ENCODE peak calls at places on chromosomes 11 and 22, in nine cellular contexts. Z, S, Y, W, G, P, X, D and K are unnamed samples.

GRCh38 chr11:64649304-64649703 is 58.3 kb downstream of the SLC22A12 start:
- DNase-seq in Z (no peak), S (no peak), Y (no peak), W (no peak), G (no peak), P (peak; percentile 16), X (no peak), D (peak; percentile 44), K (no peak)

GRCh38 chr22:25062378-25063095 is 110.0 kb downstream of the KIAA1671 start:
- DNase-seq in Z (peak; percentile 66), S (peak; percentile 1), Y (peak; percentile 54), W (no peak), G (no peak), P (no peak), X (peak; percentile 79), D (no peak), K (peak; percentile 85)

GRCh38 chr11:122037911-122038310 is 78.1 kb downstream of the BLID start:
- DNase-seq in Z (no peak), S (no peak), Y (no peak), W (no peak), G (no peak), P (no peak), X (no peak), D (no peak), K (no peak)

GRCh38 chr11:2699185-2699530 is 636 bp downstream of the KCNQ1OT1 start:
- DNase-seq in Z (peak; percentile 35), S (peak; percentile 67), Y (peak; percentile 20), W (peak; percentile 22), G (peak; percentile 33), P (no peak), X (no peak), D (no peak), K (peak; percentile 83)

GRCh38 chr22:37453696-37454095 is 26.4 kb upstream of the ELFN2 start:
- DNase-seq in Z (no peak), S (no peak), Y (no peak), W (no peak), G (no peak), P (no peak), X (no peak), D (no peak), K (no peak)

GRCh38 chr11:77149716-77150392 is 21.8 kb downstream of the MYO7A start:
- DNase-seq in Z (no peak), S (no peak), Y (no peak), W (no peak), G (no peak), P (no peak), X (no peak), D (no peak), K (no peak)

GRCh38 chr11:119316017-119316728 is 757 bp downstream of the MCAM start:
- DNase-seq in Z (no peak), S (peak; percentile 76), Y (no peak), W (no peak), G (peak; percentile 63), P (no peak), X (no peak), D (no peak), K (no peak)

GRCh38 chr11:64810891-64811272 is 531 bp upstream of the MEN1 start:
- DNase-seq in Z (no peak), S (no peak), Y (no peak), W (no peak), G (no peak), P (no peak), X (peak; percentile 44), D (peak; percentile 73), K (no peak)

GRCh38 chr11:68658661-68659060 is 25.7 kb upstream of the GAL start:
- DNase-seq in Z (no peak), S (peak; percentile 72), Y (no peak), W (no peak), G (no peak), P (no peak), X (no peak), D (no peak), K (no peak)

GRCh38 chr22:48106715-48107259 is 1344.3 kb downstream of the TBC1D22A start:
- DNase-seq in Z (no peak), S (no peak), Y (no peak), W (no peak), G (no peak), P (no peak), X (no peak), D (no peak), K (no peak)

GRCh38 chr11:76781046-76781801 is 1.9 kb upstream of the TSKU start:
- DNase-seq in Z (no peak), S (no peak), Y (no peak), W (no peak), G (peak; percentile 78), P (no peak), X (no peak), D (no peak), K (peak; percentile 33)

GRCh38 chr22:44648085-44648820 is 53.8 kb upstream of the PRR5 start:
- DNase-seq in Z (no peak), S (peak; percentile 58), Y (no peak), W (no peak), G (no peak), P (no peak), X (no peak), D (no peak), K (peak; percentile 69)

GRCh38 chr11:46119352-46120216 is 1.7 kb downstream of the PHF21A start:
- DNase-seq in Z (peak; percentile 67), S (peak; percentile 64), Y (peak; percentile 59), W (no peak), G (peak; percentile 51), P (peak; percentile 34), X (peak; percentile 40), D (peak; percentile 54), K (peak; percentile 86)

GRCh38 chr11:122813176-122813917 is 25.0 kb upstream of the CRTAM start:
- DNase-seq in Z (no peak), S (no peak), Y (no peak), W (no peak), G (no peak), P (no peak), X (no peak), D (no peak), K (no peak)

GRCh38 chr11:35590412-35590811 is 27.8 kb upstream of the FJX1 start:
- DNase-seq in Z (no peak), S (no peak), Y (no peak), W (no peak), G (no peak), P (no peak), X (no peak), D (no peak), K (no peak)

GRCh38 chr11:61731956-61732675 is 20.3 kb upstream of the MYRF start:
- DNase-seq in Z (no peak), S (no peak), Y (no peak), W (no peak), G (no peak), P (no peak), X (no peak), D (no peak), K (no peak)

GRCh38 chr11:12242926-12243325 is 132.5 kb downstream of the MICAL2 start:
- DNase-seq in Z (no peak), S (no peak), Y (no peak), W (no peak), G (no peak), P (no peak), X (no peak), D (no peak), K (no peak)

GRCh38 chr11:12123177-12123576 is 12.8 kb downstream of the MICAL2 start:
- DNase-seq in Z (no peak), S (no peak), Y (no peak), W (no peak), G (no peak), P (no peak), X (no peak), D (no peak), K (no peak)

GRCh38 chr11:100867601-100868000 is 180.5 kb downstream of the ARHGAP42 start:
- DNase-seq in Z (no peak), S (no peak), Y (no peak), W (no peak), G (no peak), P (no peak), X (no peak), D (no peak), K (no peak)